ENCODE peak calls at places on chromosomes 4 and X, in eight cellular contexts. One of them, this sample, is unnamed.

GRCh38 chrX:129961180-129962083 is 21.0 kb upstream of the BCORL1 start:
- DNase-seq in AG10803: no peak
- DNase-seq in retinal pigment epithelial cell: no peak
- DNase-seq in bronchial epithelial cell: peak
- DNase-seq in GM12864: peak
- DNase-seq in fibroblast of mammary gland: no peak
- DNase-seq in K562: peak
- DNase-seq in tibial artery: no peak
- DNase-seq in this sample: no peak

GRCh38 chr4:82063017-82063416 is 310.8 kb downstream of the HNRNPD start:
- DNase-seq in GM12864: no peak
- DNase-seq in fibroblast of mammary gland: no peak
- DNase-seq in retinal pigment epithelial cell: no peak
- DNase-seq in bronchial epithelial cell: no peak
- DNase-seq in AG10803: no peak
- DNase-seq in tibial artery: no peak
- DNase-seq in K562: no peak
- DNase-seq in this sample: no peak

GRCh38 chr4:94603170-94603747 is 151.5 kb downstream of the PDLIM5 start:
- DNase-seq in K562: no peak
- DNase-seq in fibroblast of mammary gland: peak
- DNase-seq in tibial artery: peak
- DNase-seq in AG10803: peak
- DNase-seq in retinal pigment epithelial cell: peak
- DNase-seq in GM12864: no peak
- DNase-seq in bronchial epithelial cell: peak
- DNase-seq in this sample: no peak

GRCh38 chrX:71532078-71532752 is 689 bp upstream of the OGT start:
- DNase-seq in AG10803: peak
- DNase-seq in bronchial epithelial cell: peak
- DNase-seq in fibroblast of mammary gland: peak
- DNase-seq in retinal pigment epithelial cell: no peak
- DNase-seq in tibial artery: no peak
- DNase-seq in GM12864: no peak
- DNase-seq in K562: no peak
- DNase-seq in this sample: no peak

GRCh38 chr4:77599378-77599777 is 6.2 kb upstream of the CXCL13 start:
- DNase-seq in K562: peak
- DNase-seq in retinal pigment epithelial cell: no peak
- DNase-seq in tibial artery: no peak
- DNase-seq in AG10803: peak
- DNase-seq in GM12864: no peak
- DNase-seq in fibroblast of mammary gland: peak
- DNase-seq in bronchial epithelial cell: peak
- DNase-seq in this sample: no peak

GRCh38 chrX:9573282-9574106 is 108.6 kb downstream of the TBL1X start:
- DNase-seq in bronchial epithelial cell: no peak
- DNase-seq in GM12864: no peak
- DNase-seq in tibial artery: no peak
- DNase-seq in AG10803: no peak
- DNase-seq in retinal pigment epithelial cell: no peak
- DNase-seq in fibroblast of mammary gland: no peak
- DNase-seq in K562: no peak
- DNase-seq in this sample: no peak

GRCh38 chr4:123390846-123391456 is 5.6 kb upstream of the SPRY1 start:
- DNase-seq in fibroblast of mammary gland: peak
- DNase-seq in AG10803: peak
- DNase-seq in retinal pigment epithelial cell: no peak
- DNase-seq in K562: peak
- DNase-seq in GM12864: no peak
- DNase-seq in tibial artery: no peak
- DNase-seq in bronchial epithelial cell: peak
- DNase-seq in this sample: no peak

GRCh38 chr4:70399319-70399718 is 1.6 kb downstream of the OPRPN start:
- DNase-seq in retinal pigment epithelial cell: no peak
- DNase-seq in AG10803: no peak
- DNase-seq in tibial artery: no peak
- DNase-seq in GM12864: no peak
- DNase-seq in bronchial epithelial cell: peak
- DNase-seq in K562: no peak
- DNase-seq in fibroblast of mammary gland: no peak
- DNase-seq in this sample: no peak

GRCh38 chrX:18174209-18174608 is 46.5 kb downstream of the BEND2 start:
- DNase-seq in tibial artery: no peak
- DNase-seq in fibroblast of mammary gland: no peak
- DNase-seq in retinal pigment epithelial cell: no peak
- DNase-seq in GM12864: no peak
- DNase-seq in AG10803: no peak
- DNase-seq in K562: no peak
- DNase-seq in bronchial epithelial cell: no peak
- DNase-seq in this sample: no peak

GRCh38 chrX:2423293-2423692 is 77.5 kb downstream of the DHRSX start:
- DNase-seq in bronchial epithelial cell: peak
- DNase-seq in tibial artery: no peak
- DNase-seq in K562: no peak
- DNase-seq in retinal pigment epithelial cell: peak
- DNase-seq in AG10803: peak
- DNase-seq in fibroblast of mammary gland: peak
- DNase-seq in GM12864: no peak
- DNase-seq in this sample: no peak

GRCh38 chr4:185203380-185204237 is at the start of gene CFAP97:
- DNase-seq in AG10803: peak
- DNase-seq in tibial artery: peak
- DNase-seq in GM12864: no peak
- DNase-seq in K562: peak
- DNase-seq in retinal pigment epithelial cell: peak
- DNase-seq in bronchial epithelial cell: peak
- DNase-seq in fibroblast of mammary gland: peak
- DNase-seq in this sample: peak

GRCh38 chr4:108830509-108831244 is 67.8 kb upstream of the ETNPPL start:
- DNase-seq in fibroblast of mammary gland: no peak
- DNase-seq in AG10803: no peak
- DNase-seq in tibial artery: no peak
- DNase-seq in K562: no peak
- DNase-seq in retinal pigment epithelial cell: peak
- DNase-seq in bronchial epithelial cell: peak
- DNase-seq in GM12864: no peak
- DNase-seq in this sample: no peak

GRCh38 chr4:109005523-109005922 is 242.7 kb upstream of the ETNPPL start:
- DNase-seq in bronchial epithelial cell: peak
- DNase-seq in K562: no peak
- DNase-seq in tibial artery: no peak
- DNase-seq in GM12864: no peak
- DNase-seq in fibroblast of mammary gland: peak
- DNase-seq in AG10803: peak
- DNase-seq in retinal pigment epithelial cell: no peak
- DNase-seq in this sample: no peak

GRCh38 chr4:124694961-124695598 is 17.5 kb downstream of the ANKRD50 start:
- DNase-seq in bronchial epithelial cell: no peak
- DNase-seq in GM12864: no peak
- DNase-seq in K562: no peak
- DNase-seq in AG10803: no peak
- DNase-seq in retinal pigment epithelial cell: no peak
- DNase-seq in tibial artery: no peak
- DNase-seq in fibroblast of mammary gland: no peak
- DNase-seq in this sample: no peak

GRCh38 chr4:182142146-182143085 is 100.8 kb upstream of the TENM3 start:
- DNase-seq in retinal pigment epithelial cell: no peak
- DNase-seq in fibroblast of mammary gland: peak
- DNase-seq in bronchial epithelial cell: no peak
- DNase-seq in AG10803: peak
- DNase-seq in tibial artery: no peak
- DNase-seq in K562: no peak
- DNase-seq in GM12864: no peak
- DNase-seq in this sample: peak

GRCh38 chrX:52979568-52979967 is 21.2 kb upstream of the FAM156A start:
- DNase-seq in tibial artery: peak
- DNase-seq in GM12864: no peak
- DNase-seq in retinal pigment epithelial cell: no peak
- DNase-seq in fibroblast of mammary gland: no peak
- DNase-seq in K562: no peak
- DNase-seq in AG10803: no peak
- DNase-seq in bronchial epithelial cell: no peak
- DNase-seq in this sample: no peak

GRCh38 chr4:17173300-17173699 is 274.9 kb upstream of the LDB2 start:
- DNase-seq in retinal pigment epithelial cell: no peak
- DNase-seq in K562: no peak
- DNase-seq in tibial artery: no peak
- DNase-seq in fibroblast of mammary gland: no peak
- DNase-seq in AG10803: no peak
- DNase-seq in GM12864: peak
- DNase-seq in bronchial epithelial cell: no peak
- DNase-seq in this sample: no peak

GRCh38 chrX:74526786-74527185 is 87.6 kb downstream of the RLIM start:
- DNase-seq in tibial artery: no peak
- DNase-seq in fibroblast of mammary gland: no peak
- DNase-seq in GM12864: no peak
- DNase-seq in K562: no peak
- DNase-seq in AG10803: no peak
- DNase-seq in bronchial epithelial cell: no peak
- DNase-seq in retinal pigment epithelial cell: no peak
- DNase-seq in this sample: no peak

GRCh38 chr4:8940792-8941491 is 69.3 kb upstream of the HMX1 start:
- DNase-seq in fibroblast of mammary gland: no peak
- DNase-seq in AG10803: no peak
- DNase-seq in retinal pigment epithelial cell: no peak
- DNase-seq in GM12864: no peak
- DNase-seq in K562: peak
- DNase-seq in bronchial epithelial cell: no peak
- DNase-seq in tibial artery: no peak
- DNase-seq in this sample: no peak

GRCh38 chr4:2472187-2472586 is 3.3 kb downstream of the RNF4 start:
- DNase-seq in bronchial epithelial cell: peak
- DNase-seq in fibroblast of mammary gland: peak
- DNase-seq in AG10803: peak
- DNase-seq in GM12864: no peak
- DNase-seq in retinal pigment epithelial cell: no peak
- DNase-seq in tibial artery: no peak
- DNase-seq in K562: no peak
- DNase-seq in this sample: no peak

GRCh38 chr4:142984871-142985585 is 138.9 kb upstream of the INPP4B start:
- DNase-seq in K562: no peak
- DNase-seq in fibroblast of mammary gland: peak
- DNase-seq in tibial artery: no peak
- DNase-seq in retinal pigment epithelial cell: peak
- DNase-seq in GM12864: no peak
- DNase-seq in AG10803: peak
- DNase-seq in bronchial epithelial cell: peak
- DNase-seq in this sample: peak

GRCh38 chrX:131792789-131793462 is 230.2 kb upstream of the STK26 start:
- DNase-seq in bronchial epithelial cell: no peak
- DNase-seq in tibial artery: no peak
- DNase-seq in AG10803: peak
- DNase-seq in fibroblast of mammary gland: peak
- DNase-seq in GM12864: no peak
- DNase-seq in K562: no peak
- DNase-seq in retinal pigment epithelial cell: no peak
- DNase-seq in this sample: peak
- TF ChIP-seq CTCF in bronchial epithelial cell: no peak
- TF ChIP-seq CTCF in tibial artery: no peak
- TF ChIP-seq CTCF in AG10803: no peak
- TF ChIP-seq CTCF in fibroblast of mammary gland: peak
- TF ChIP-seq CTCF in GM12864: no peak
- TF ChIP-seq CTCF in K562: no peak
- TF ChIP-seq CTCF in retinal pigment epithelial cell: peak
- TF ChIP-seq CTCF in this sample: peak

GRCh38 chrX:39614680-39614998 is 483.1 kb downstream of the BCOR start:
- DNase-seq in bronchial epithelial cell: no peak
- DNase-seq in AG10803: no peak
- DNase-seq in fibroblast of mammary gland: no peak
- DNase-seq in K562: no peak
- DNase-seq in retinal pigment epithelial cell: no peak
- DNase-seq in tibial artery: no peak
- DNase-seq in GM12864: no peak
- DNase-seq in this sample: no peak

GRCh38 chrX:39613997-39614679 is 483.6 kb downstream of the BCOR start:
- DNase-seq in K562: no peak
- DNase-seq in retinal pigment epithelial cell: no peak
- DNase-seq in AG10803: no peak
- DNase-seq in fibroblast of mammary gland: no peak
- DNase-seq in GM12864: peak
- DNase-seq in tibial artery: no peak
- DNase-seq in bronchial epithelial cell: no peak
- DNase-seq in this sample: no peak

GRCh38 chrX:39616098-39616729 is 481.5 kb downstream of the BCOR start:
- DNase-seq in fibroblast of mammary gland: no peak
- DNase-seq in GM12864: peak
- DNase-seq in AG10803: no peak
- DNase-seq in bronchial epithelial cell: no peak
- DNase-seq in retinal pigment epithelial cell: no peak
- DNase-seq in tibial artery: no peak
- DNase-seq in K562: no peak
- DNase-seq in this sample: no peak

GRCh38 chrX:39611468-39611867 is 486.3 kb downstream of the BCOR start:
- DNase-seq in tibial artery: no peak
- DNase-seq in GM12864: no peak
- DNase-seq in K562: no peak
- DNase-seq in AG10803: no peak
- DNase-seq in bronchial epithelial cell: no peak
- DNase-seq in retinal pigment epithelial cell: no peak
- DNase-seq in fibroblast of mammary gland: no peak
- DNase-seq in this sample: no peak

GRCh38 chrX:39613508-39613921 is 484.2 kb downstream of the BCOR start:
- DNase-seq in bronchial epithelial cell: no peak
- DNase-seq in tibial artery: no peak
- DNase-seq in K562: no peak
- DNase-seq in fibroblast of mammary gland: no peak
- DNase-seq in GM12864: no peak
- DNase-seq in AG10803: no peak
- DNase-seq in retinal pigment epithelial cell: no peak
- DNase-seq in this sample: no peak
- H3K4me3 ChIP-seq in bronchial epithelial cell: no peak
- H3K4me3 ChIP-seq in tibial artery: peak
- H3K4me3 ChIP-seq in K562: no peak
- H3K4me3 ChIP-seq in fibroblast of mammary gland: no peak
- H3K4me3 ChIP-seq in GM12864: peak
- H3K4me3 ChIP-seq in AG10803: no peak
- H3K4me3 ChIP-seq in retinal pigment epithelial cell: peak
- H3K4me3 ChIP-seq in this sample: peak

DNA sequence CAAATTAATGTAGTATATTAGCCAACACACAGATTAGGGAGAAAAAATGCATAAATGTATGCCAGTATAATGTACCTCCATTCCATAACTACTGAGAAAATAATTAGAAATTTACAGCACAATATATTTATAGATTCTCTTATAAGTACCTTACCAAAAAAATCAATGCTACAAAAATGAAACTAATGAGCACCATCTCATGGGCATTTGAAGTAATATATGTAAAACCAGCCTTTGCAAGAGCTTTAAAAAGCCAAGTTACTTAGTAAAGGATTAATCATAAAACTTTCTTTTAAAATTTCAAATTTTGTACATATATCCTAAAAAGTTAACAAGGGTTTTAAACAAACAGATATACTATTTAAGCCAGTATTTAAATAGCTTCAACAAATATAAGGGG is 43.2 kb downstream of the LRBA start:
- DNase-seq in AG10803: no peak
- DNase-seq in tibial artery: no peak
- DNase-seq in bronchial epithelial cell: no peak
- DNase-seq in fibroblast of mammary gland: no peak
- DNase-seq in GM12864: no peak
- DNase-seq in retinal pigment epithelial cell: no peak
- DNase-seq in K562: no peak
- DNase-seq in this sample: no peak
- TF ChIP-seq CTCF in AG10803: no peak
- TF ChIP-seq CTCF in tibial artery: no peak
- TF ChIP-seq CTCF in bronchial epithelial cell: no peak
- TF ChIP-seq CTCF in fibroblast of mammary gland: no peak
- TF ChIP-seq CTCF in GM12864: no peak
- TF ChIP-seq CTCF in retinal pigment epithelial cell: no peak
- TF ChIP-seq CTCF in K562: no peak
- TF ChIP-seq CTCF in this sample: no peak

GRCh38 chr4:78778530-78778929 is 2.4 kb downstream of the BMP2K start:
- DNase-seq in retinal pigment epithelial cell: no peak
- DNase-seq in bronchial epithelial cell: no peak
- DNase-seq in AG10803: no peak
- DNase-seq in fibroblast of mammary gland: no peak
- DNase-seq in tibial artery: no peak
- DNase-seq in GM12864: no peak
- DNase-seq in K562: no peak
- DNase-seq in this sample: no peak
- H3K4me3 ChIP-seq in retinal pigment epithelial cell: no peak
- H3K4me3 ChIP-seq in bronchial epithelial cell: no peak
- H3K4me3 ChIP-seq in AG10803: peak
- H3K4me3 ChIP-seq in fibroblast of mammary gland: peak
- H3K4me3 ChIP-seq in tibial artery: no peak
- H3K4me3 ChIP-seq in GM12864: peak
- H3K4me3 ChIP-seq in K562: peak
- H3K4me3 ChIP-seq in this sample: peak